ENCODE peak calls at places on chromosomes 11 and 22, in ten cellular contexts. F is SK-N-SH, Q is cardiac muscle cell, N is astrocyte of the cerebellum, C is lower leg skin, D is fibroblast of mammary gland, J is Panc1, H is A549, P is PC-9, S is foreskin fibroblast. O is an unnamed sample.

GRCh38 chr11:14449302-14449714 is 50.3 kb downstream of the COPB1 start:
- DNase-seq in F (peak), H (peak), Q (no peak), C (no peak), N (no peak), D (no peak), P (peak), J (no peak), S (no peak), O (no peak)

GRCh38 chr11:14314127-14314526 is 44.9 kb downstream of the RRAS2 start:
- DNase-seq in C (no peak), N (no peak), D (no peak), S (no peak), F (no peak), P (no peak), Q (no peak), H (no peak), J (no peak), O (no peak)

GRCh38 chr11:15673408-15673811 is 558.7 kb downstream of the INSC start:
- DNase-seq in D (no peak), C (no peak), Q (peak), H (no peak), J (no peak), N (no peak), F (no peak), S (no peak), P (no peak), O (no peak)

GRCh38 chr11:22711212-22711770 is 44.9 kb downstream of the GAS2 start:
- DNase-seq in F (no peak), N (no peak), H (no peak), Q (no peak), D (no peak), P (no peak), C (peak), J (no peak), S (no peak), O (no peak)

GRCh38 chr22:22884888-22885840 is 2.5 kb upstream of the IGLL5 start:
- DNase-seq in S (no peak), N (no peak), H (no peak), J (no peak), C (no peak), P (no peak), Q (no peak), F (no peak), D (no peak), O (no peak)

GRCh38 chr22:36369922-36370781 is 17.6 kb downstream of the MYH9 start:
- DNase-seq in H (peak), N (no peak), J (no peak), D (peak), S (no peak), P (peak), F (no peak), Q (peak), C (no peak), O (no peak)

GRCh38 chr11:30741039-30741550 is 154.9 kb upstream of the MPPED2 start:
- DNase-seq in S (peak), Q (no peak), N (no peak), C (peak), J (no peak), F (no peak), D (peak), P (no peak), H (peak), O (no peak)

GRCh38 chr11:99135508-99135907 is 114.8 kb downstream of the CNTN5 start:
- DNase-seq in J (no peak), F (no peak), P (no peak), Q (no peak), N (no peak), C (no peak), D (no peak), S (no peak), H (no peak), O (no peak)

GRCh38 chr22:23383491-23384450 is 196.3 kb downstream of the IGLL1 start:
- DNase-seq in H (no peak), Q (peak), N (no peak), P (no peak), F (peak), S (no peak), J (no peak), C (no peak), D (no peak), O (no peak)

GRCh38 chr22:31142285-31142684 is 2.0 kb upstream of the PLA2G3 start:
- DNase-seq in P (no peak), N (no peak), Q (no peak), H (no peak), S (no peak), F (no peak), D (no peak), J (no peak), C (no peak), O (no peak)

GRCh38 chr11:86519064-86519911 is 144.6 kb downstream of the CCDC81 start:
- DNase-seq in F (no peak), S (peak), D (peak), N (peak), H (peak), Q (peak), P (no peak), C (no peak), J (no peak), O (no peak)

GRCh38 chr11:59801981-59802638 is 8.5 kb downstream of the MRPL16 start:
- DNase-seq in J (no peak), P (no peak), N (no peak), H (peak), S (peak), C (no peak), D (peak), F (peak), Q (peak), O (no peak)

GRCh38 chr22:50731811-50732624 is 6.0 kb upstream of the ACR start:
- DNase-seq in C (no peak), H (peak), J (no peak), Q (peak), D (peak), P (peak), S (peak), N (no peak), F (peak), O (peak)

GRCh38 chr22:50308597-50308935 is 1.1 kb upstream of the PLXNB2 start:
- DNase-seq in J (no peak), Q (peak), N (no peak), H (peak), C (peak), D (peak), P (no peak), S (peak), F (no peak), O (no peak)

GRCh38 chr22:37455896-37456295 is 28.6 kb upstream of the ELFN2 start:
- DNase-seq in H (no peak), F (no peak), S (no peak), C (no peak), Q (no peak), D (no peak), N (no peak), J (no peak), P (no peak), O (no peak)

GRCh38 chr11:91248199-91248807 is 976.3 kb upstream of the FAT3 start:
- DNase-seq in S (peak), P (no peak), H (peak), Q (peak), J (peak), N (peak), D (peak), F (no peak), C (no peak), O (peak)

GRCh38 chr22:21945453-21946261 is 7.0 kb downstream of the PPM1F start:
- DNase-seq in H (no peak), S (no peak), D (no peak), J (no peak), P (no peak), C (no peak), N (no peak), Q (no peak), F (no peak), O (no peak)

GRCh38 chr11:86800076-86800955 is at the start of gene PRSS23:
- DNase-seq in D (peak), Q (peak), J (no peak), H (peak), P (peak), C (no peak), N (no peak), F (peak), S (peak), O (no peak)

GRCh38 chr22:20084547-20085413 is 4.7 kb downstream of the DGCR8 start:
- DNase-seq in D (peak), H (no peak), P (no peak), Q (peak), N (no peak), J (no peak), S (no peak), F (peak), C (no peak), O (no peak)

GRCh38 chr11:78048561-78048960 is 15.1 kb upstream of the THRSP start:
- DNase-seq in N (no peak), H (no peak), Q (no peak), C (no peak), J (no peak), F (no peak), S (no peak), D (no peak), P (no peak), O (no peak)

GRCh38 chr11:127950162-127950561 is 637.2 kb downstream of the ETS1 start:
- DNase-seq in D (no peak), Q (no peak), F (no peak), N (no peak), J (no peak), P (no peak), S (no peak), C (no peak), H (no peak), O (no peak)

GRCh38 chr11:34805937-34806336 is 110.2 kb downstream of the APIP start:
- DNase-seq in J (no peak), P (no peak), H (no peak), N (no peak), S (no peak), Q (no peak), C (no peak), F (no peak), D (no peak), O (no peak)

GRCh38 chr11:91178366-91178765 is 955.5 kb upstream of the CHORDC1 start:
- DNase-seq in C (no peak), J (no peak), F (no peak), D (peak), H (no peak), P (no peak), S (no peak), N (no peak), Q (no peak), O (no peak)

GRCh38 chr22:20583471-20583922 is 76.1 kb downstream of the MED15 start:
- DNase-seq in D (no peak), S (no peak), P (no peak), N (no peak), J (no peak), H (peak), C (no peak), Q (no peak), F (no peak), O (no peak)

GRCh38 chr22:44341431-44342346 is 28.9 kb upstream of the SHISAL1 start:
- DNase-seq in N (no peak), H (no peak), J (no peak), F (peak), D (no peak), S (no peak), C (no peak), P (no peak), Q (peak), O (no peak)

GRCh38 chr22:47206819-47207218 is 444.4 kb downstream of the TBC1D22A start:
- DNase-seq in J (no peak), P (no peak), S (no peak), N (no peak), F (no peak), H (no peak), D (no peak), Q (no peak), C (no peak), O (no peak)

GRCh38 chr11:126352934-126353801 is 2.3 kb upstream of the ST3GAL4 start:
- DNase-seq in Q (peak), P (peak), H (peak), S (peak), J (no peak), D (peak), F (no peak), C (no peak), N (no peak), O (no peak)

GRCh38 chr22:35195226-35195625 is 62.1 kb upstream of the HMGXB4 start:
- DNase-seq in F (no peak), J (no peak), S (no peak), N (no peak), H (no peak), P (no peak), C (no peak), D (no peak), Q (no peak), O (no peak)

GRCh38 chr11:46918778-46919513 is 596 bp upstream of the LRP4 start:
- DNase-seq in F (no peak), S (no peak), H (no peak), J (no peak), Q (no peak), C (no peak), D (no peak), P (no peak), N (no peak), O (no peak)

GRCh38 chr11:126534141-126534805 is 178.8 kb downstream of the ST3GAL4 start:
- DNase-seq in D (no peak), S (no peak), H (no peak), N (no peak), J (no peak), Q (no peak), P (no peak), F (no peak), C (no peak), O (no peak)

GRCh38 chr22:23133922-23134321 is 7.9 kb downstream of the RSPH14 start:
- DNase-seq in H (no peak), P (no peak), D (no peak), J (no peak), Q (no peak), S (no peak), C (no peak), F (no peak), N (no peak), O (no peak)

GRCh38 chr11:60951909-60952741 is at the start of gene SLC15A3:
- DNase-seq in N (no peak), S (peak), J (no peak), H (no peak), C (peak), P (no peak), F (no peak), D (peak), Q (peak), O (no peak)

GRCh38 chr11:124892131-124892530 is 5.5 kb downstream of the ROBO4 start:
- DNase-seq in H (no peak), N (no peak), P (no peak), D (no peak), Q (no peak), J (no peak), S (no peak), C (no peak), F (peak), O (no peak)

GRCh38 chr22:50260801-50261614 is 475 bp downstream of the MAPK12 start:
- DNase-seq in F (peak), H (peak), D (peak), Q (peak), P (no peak), S (peak), C (no peak), N (no peak), J (no peak), O (no peak)

GRCh38 chr11:117226388-117227385 is 5.2 kb downstream of the PCSK7 start:
- DNase-seq in P (peak), H (peak), J (peak), C (no peak), N (peak), S (peak), Q (peak), F (peak), D (peak), O (peak)

GRCh38 chr11:14623036-14623435 is 20.6 kb upstream of the PDE3B start:
- DNase-seq in H (no peak), N (no peak), P (no peak), D (no peak), S (no peak), J (no peak), Q (no peak), F (no peak), C (no peak), O (no peak)

GRCh38 chr11:131637469-131638175 is 267.2 kb downstream of the NTM start:
- DNase-seq in C (no peak), H (no peak), J (no peak), N (no peak), Q (no peak), D (no peak), S (no peak), P (no peak), F (no peak), O (no peak)
- H3K4me3 ChIP-seq in C (no peak), H (no peak), J (no peak), N (no peak), Q (no peak), D (no peak), S (no peak), P (no peak), F (no peak), O (no peak)

GRCh38 chr11:33402066-33402465 is 144.9 kb downstream of the HIPK3 start:
- DNase-seq in D (no peak), N (no peak), P (no peak), C (no peak), H (no peak), J (no peak), S (no peak), Q (peak), F (no peak), O (no peak)

GRCh38 chr11:33396361-33396760 is 139.2 kb downstream of the HIPK3 start:
- DNase-seq in P (no peak), N (no peak), Q (no peak), S (no peak), C (no peak), F (no peak), D (no peak), J (no peak), H (no peak), O (no peak)

GRCh38 chr11:33394431-33395109 is 137.4 kb downstream of the HIPK3 start:
- DNase-seq in Q (no peak), C (no peak), N (no peak), D (no peak), F (no peak), J (no peak), P (no peak), H (no peak), S (no peak), O (no peak)

GRCh38 chr11:33403344-33403743 is 146.2 kb downstream of the HIPK3 start:
- DNase-seq in J (no peak), Q (no peak), P (no peak), D (no peak), S (no peak), H (no peak), C (no peak), N (no peak), F (no peak), O (no peak)

DNA sequence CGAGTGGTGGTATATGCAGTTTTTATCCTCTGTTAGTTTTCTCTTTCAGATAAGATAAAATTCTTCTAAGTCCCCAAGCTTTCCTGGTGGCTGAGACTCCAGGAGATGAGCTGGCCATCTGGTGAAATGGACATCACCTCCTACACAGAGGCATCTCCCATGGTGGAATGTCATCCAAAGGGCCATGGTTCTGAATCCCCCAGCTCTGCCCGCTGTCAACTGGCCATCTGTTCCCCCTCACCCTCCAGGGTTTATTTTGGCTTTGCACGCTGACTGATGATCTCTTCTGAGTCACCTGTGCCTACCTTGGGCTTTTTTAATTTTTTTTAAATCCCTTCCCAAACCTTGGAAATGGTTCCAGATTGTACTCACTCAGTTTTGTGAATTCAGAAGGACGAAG is 142.2 kb downstream of the HIPK3 start:
- DNase-seq in D (no peak), Q (no peak), J (no peak), N (no peak), P (no peak), F (no peak), H (no peak), S (no peak), C (no peak), O (no peak)
- TF ChIP-seq CTCF in D (no peak), Q (no peak), J (no peak), N (no peak), P (no peak), F (no peak), H (no peak), S (no peak), C (no peak), O (no peak)

GRCh38 chr11:32432565-32433248 is 2.6 kb downstream of the WT1 start:
- DNase-seq in D (no peak), C (no peak), J (no peak), F (no peak), P (no peak), Q (peak), N (no peak), H (no peak), S (no peak), O (no peak)
- H3K4me3 ChIP-seq in D (no peak), C (peak), J (peak), F (no peak), P (no peak), Q (no peak), N (no peak), H (no peak), S (peak), O (no peak)

GRCh38 chr11:959608-960007 is 33.9 kb downstream of the AP2A2 start:
- DNase-seq in J (no peak), S (no peak), C (no peak), F (no peak), Q (no peak), H (no peak), D (no peak), N (no peak), P (no peak), O (no peak)
- TF ChIP-seq CTCF in J (no peak), S (no peak), C (no peak), F (no peak), Q (no peak), H (no peak), D (no peak), N (no peak), P (no peak), O (no peak)

O was measured in LNCaP clone FGC.